ENCODE peak calls at places on chromosomes 13 and 19, in eight cellular contexts. L, B, Z, Q, T, A, P and R are unnamed samples.

GRCh38 chr13:107441279-107441678 is 774.1 kb downstream of the LIG4 start:
- DNase-seq in Z (peak; percentile 38), B (no peak), A (no peak), L (peak; percentile 83), P (no peak), Q (no peak), T (no peak), R (no peak)

GRCh38 chr13:47901451-47901850 is 99.6 kb downstream of the SUCLA2 start:
- DNase-seq in Q (no peak), T (no peak), L (no peak), A (no peak), B (no peak), Z (no peak), P (no peak), R (no peak)

GRCh38 chr19:4455742-4456565 is 1.6 kb downstream of the UBXN6 start:
- DNase-seq in A (no peak), P (no peak), L (peak; percentile 93), Q (no peak), B (no peak), T (peak; percentile 78), Z (peak; percentile 67), R (peak; percentile 41)

GRCh38 chr13:73388586-73388985 is 329.8 kb downstream of the KLF5 start:
- DNase-seq in Z (no peak), A (no peak), P (no peak), B (no peak), L (peak; percentile 33), T (no peak), Q (no peak), R (no peak)

GRCh38 chr13:101116826-101117225 is 299.5 kb downstream of the NALCN start:
- DNase-seq in A (no peak), Z (no peak), P (peak; percentile 46), B (no peak), Q (no peak), T (no peak), L (no peak), R (no peak)

GRCh38 chr13:29227560-29227959 is 367.9 kb downstream of the SLC7A1 start:
- DNase-seq in A (no peak), L (no peak), B (no peak), T (no peak), Q (no peak), Z (no peak), P (no peak), R (no peak)

GRCh38 chr19:11018179-11018578 is 57.3 kb downstream of the SMARCA4 start:
- DNase-seq in Z (peak; percentile 82), L (peak; percentile 52), B (no peak), Q (no peak), A (no peak), P (no peak), T (no peak), R (no peak)

GRCh38 chr19:33864311-33864850 is 67.7 kb downstream of the KCTD15 start:
- DNase-seq in Q (no peak), A (no peak), Z (no peak), T (no peak), P (no peak), B (no peak), L (no peak), R (no peak)

GRCh38 chr13:112510002-112510780 is 77.8 kb downstream of the TUBGCP3 start:
- DNase-seq in T (peak; percentile 63), B (no peak), Q (no peak), L (peak; percentile 59), P (peak; percentile 95), Z (peak; percentile 53), A (peak; percentile 72), R (peak; percentile 7)

GRCh38 chr19:36028313-36029041 is 4.2 kb downstream of the CLIP3 start:
- DNase-seq in P (no peak), L (no peak), A (no peak), Q (no peak), T (no peak), B (no peak), Z (no peak), R (no peak)

GRCh38 chr13:51523082-51523518 is 61.2 kb upstream of the WDFY2 start:
- DNase-seq in A (no peak), Z (peak; percentile 73), P (no peak), T (no peak), L (no peak), Q (no peak), B (no peak), R (no peak)

GRCh38 chr19:1259206-1259872 is 9.8 kb upstream of the CIRBP start:
- DNase-seq in T (no peak), L (peak; percentile 85), Q (no peak), B (peak; percentile 64), P (peak; percentile 81), A (no peak), Z (peak; percentile 84), R (no peak)

GRCh38 chr19:9958451-9958850 is 22.1 kb upstream of the OLFM2 start:
- DNase-seq in A (no peak), B (no peak), Z (peak; percentile 68), P (no peak), L (no peak), Q (no peak), T (peak; percentile 80), R (no peak)

GRCh38 chr13:30364876-30365275 is 57.4 kb upstream of the UBE2L5 start:
- DNase-seq in B (no peak), T (no peak), Q (no peak), L (peak; percentile 63), A (no peak), Z (no peak), P (peak; percentile 35), R (no peak)